ENCODE peak calls at places on chromosomes 16 and 17, in five cellular contexts. One of them, this sample, is unnamed.

GRCh38 chr17:13503526-13503925 is 98.2 kb downstream of the HS3ST3A1 start:
- DNase-seq in NCI-H1105 treated with DMSO at 0.1 percent for 48 hours: no peak
- DNase-seq in activated CD4-positive, alpha-beta T cell treated with anti-CD3 and anti-CD28 coated beads, Interleukin-2, amount 10 ng/mL, durations not matched to agents 7 days and 5 days: no peak
- DNase-seq in activated naive CD8-positive, alpha-beta T cell treated with anti-CD3 and anti-CD28 coated beads for 36 hours: no peak
- DNase-seq in stimulated activated naive CD8-positive, alpha-beta T cell treated with anti-CD3 and anti-CD28 coated beads, Interleukin-15, amount 100 ng/mL, for 72 hours: no peak
- DNase-seq in this sample: no peak

GRCh38 chr17:50219939-50220465 is 18.6 kb upstream of the COL1A1 start:
- DNase-seq in NCI-H1105 treated with DMSO at 0.1 percent for 48 hours: no peak
- DNase-seq in stimulated activated naive CD8-positive, alpha-beta T cell treated with anti-CD3 and anti-CD28 coated beads, Interleukin-15, amount 100 ng/mL, for 72 hours: no peak
- DNase-seq in activated naive CD8-positive, alpha-beta T cell treated with anti-CD3 and anti-CD28 coated beads for 36 hours: no peak
- DNase-seq in activated CD4-positive, alpha-beta T cell treated with anti-CD3 and anti-CD28 coated beads, Interleukin-2, amount 10 ng/mL, durations not matched to agents 7 days and 5 days: no peak
- DNase-seq in this sample: peak

GRCh38 chr17:57211543-57211942 is 44.8 kb upstream of the MSI2 start:
- DNase-seq in NCI-H1105 treated with DMSO at 0.1 percent for 48 hours: no peak
- DNase-seq in stimulated activated naive CD8-positive, alpha-beta T cell treated with anti-CD3 and anti-CD28 coated beads, Interleukin-15, amount 100 ng/mL, for 72 hours: no peak
- DNase-seq in activated naive CD8-positive, alpha-beta T cell treated with anti-CD3 and anti-CD28 coated beads for 36 hours: no peak
- DNase-seq in activated CD4-positive, alpha-beta T cell treated with anti-CD3 and anti-CD28 coated beads, Interleukin-2, amount 10 ng/mL, durations not matched to agents 7 days and 5 days: no peak
- DNase-seq in this sample: no peak

GRCh38 chr16:19517424-19518089 is 4.3 kb downstream of the GDE1 start:
- DNase-seq in NCI-H1105 treated with DMSO at 0.1 percent for 48 hours: no peak
- DNase-seq in stimulated activated naive CD8-positive, alpha-beta T cell treated with anti-CD3 and anti-CD28 coated beads, Interleukin-15, amount 100 ng/mL, for 72 hours: no peak
- DNase-seq in activated CD4-positive, alpha-beta T cell treated with anti-CD3 and anti-CD28 coated beads, Interleukin-2, amount 10 ng/mL, durations not matched to agents 7 days and 5 days: no peak
- DNase-seq in activated naive CD8-positive, alpha-beta T cell treated with anti-CD3 and anti-CD28 coated beads for 36 hours: no peak
- DNase-seq in this sample: no peak

GRCh38 chr17:68085751-68086445 is 50.4 kb downstream of the KPNA2 start:
- DNase-seq in activated CD4-positive, alpha-beta T cell treated with anti-CD3 and anti-CD28 coated beads, Interleukin-2, amount 10 ng/mL, durations not matched to agents 7 days and 5 days: peak
- DNase-seq in stimulated activated naive CD8-positive, alpha-beta T cell treated with anti-CD3 and anti-CD28 coated beads, Interleukin-15, amount 100 ng/mL, for 72 hours: no peak
- DNase-seq in NCI-H1105 treated with DMSO at 0.1 percent for 48 hours: no peak
- DNase-seq in activated naive CD8-positive, alpha-beta T cell treated with anti-CD3 and anti-CD28 coated beads for 36 hours: no peak
- DNase-seq in this sample: no peak

GRCh38 chr17:59178266-59178665 is 22.7 kb downstream of the PRR11 start:
- DNase-seq in NCI-H1105 treated with DMSO at 0.1 percent for 48 hours: no peak
- DNase-seq in activated CD4-positive, alpha-beta T cell treated with anti-CD3 and anti-CD28 coated beads, Interleukin-2, amount 10 ng/mL, durations not matched to agents 7 days and 5 days: no peak
- DNase-seq in activated naive CD8-positive, alpha-beta T cell treated with anti-CD3 and anti-CD28 coated beads for 36 hours: no peak
- DNase-seq in stimulated activated naive CD8-positive, alpha-beta T cell treated with anti-CD3 and anti-CD28 coated beads, Interleukin-15, amount 100 ng/mL, for 72 hours: no peak
- DNase-seq in this sample: no peak

GRCh38 chr17:4365628-4366311 is 705 bp downstream of the UBE2G1 start:
- DNase-seq in activated CD4-positive, alpha-beta T cell treated with anti-CD3 and anti-CD28 coated beads, Interleukin-2, amount 10 ng/mL, durations not matched to agents 7 days and 5 days: peak
- DNase-seq in stimulated activated naive CD8-positive, alpha-beta T cell treated with anti-CD3 and anti-CD28 coated beads, Interleukin-15, amount 100 ng/mL, for 72 hours: peak
- DNase-seq in NCI-H1105 treated with DMSO at 0.1 percent for 48 hours: peak
- DNase-seq in activated naive CD8-positive, alpha-beta T cell treated with anti-CD3 and anti-CD28 coated beads for 36 hours: no peak
- DNase-seq in this sample: peak

GRCh38 chr17:80668375-80669149 is 123.9 kb downstream of the RPTOR start:
- DNase-seq in activated CD4-positive, alpha-beta T cell treated with anti-CD3 and anti-CD28 coated beads, Interleukin-2, amount 10 ng/mL, durations not matched to agents 7 days and 5 days: no peak
- DNase-seq in stimulated activated naive CD8-positive, alpha-beta T cell treated with anti-CD3 and anti-CD28 coated beads, Interleukin-15, amount 100 ng/mL, for 72 hours: no peak
- DNase-seq in activated naive CD8-positive, alpha-beta T cell treated with anti-CD3 and anti-CD28 coated beads for 36 hours: no peak
- DNase-seq in NCI-H1105 treated with DMSO at 0.1 percent for 48 hours: no peak
- DNase-seq in this sample: no peak